ENCODE peak calls at places on chromosomes 12 and 14, in four cellular contexts. S, T, X and R are unnamed samples.

GRCh38 chr12:6538420-6539275 is 4.3 kb downstream of the GAPDH start:
- DNase-seq in S (no peak), X (no peak), T (peak), R (no peak)

GRCh38 chr12:91326043-91327027 is 143.7 kb upstream of the DCN start:
- DNase-seq in X (peak), S (peak), T (peak), R (peak)

GRCh38 chr14:97490521-97491070 is 693.4 kb downstream of the VRK1 start:
- DNase-seq in T (peak), X (no peak), S (no peak), R (no peak)

GRCh38 chr12:32843528-32844095 is 53.0 kb downstream of the PKP2 start:
- DNase-seq in X (no peak), S (no peak), T (no peak), R (no peak)

GRCh38 chr14:91417983-91418386 is 365 bp upstream of the CCDC88C start:
- DNase-seq in S (no peak), X (no peak), T (peak), R (no peak)

GRCh38 chr12:84397846-84398245 is 514.8 kb downstream of the SLC6A15 start:
- DNase-seq in X (no peak), S (no peak), T (no peak), R (no peak)

GRCh38 chr12:71548906-71549305 is 109.3 kb downstream of the LGR5 start:
- DNase-seq in S (no peak), T (no peak), X (no peak), R (no peak)

GRCh38 chr12:91332305-91332704 is 149.7 kb upstream of the DCN start:
- DNase-seq in X (no peak), T (no peak), S (no peak), R (no peak)

GRCh38 chr14:62629070-62629580 is 416.1 kb downstream of the KCNH5 start:
- DNase-seq in S (no peak), X (no peak), T (no peak), R (no peak)

GRCh38 chr12:109608796-109609195 is 35.2 kb downstream of the MVK start:
- DNase-seq in S (no peak), T (no peak), X (no peak), R (no peak)

GRCh38 chr12:89544730-89545184 is 18.9 kb upstream of the POC1B start:
- DNase-seq in X (peak), S (peak), T (peak), R (peak)

GRCh38 chr12:46549527-46550265 is 177.1 kb upstream of the SLC38A2 start:
- DNase-seq in X (no peak), T (peak), S (peak), R (no peak)

GRCh38 chr14:33951183-33951840 is 438 bp upstream of the EGLN3 start:
- DNase-seq in T (peak), S (no peak), X (no peak), R (no peak)

GRCh38 chr14:50943943-50944646 is at the start of gene PYGL:
- DNase-seq in S (peak), X (peak), T (peak), R (no peak)

GRCh38 chr12:108835860-108836634 is 21.3 kb downstream of the SSH1 start:
- DNase-seq in T (no peak), X (no peak), S (no peak), R (no peak)

GRCh38 chr12:82486524-82487235 is 128.4 kb downstream of the METTL25 start:
- DNase-seq in X (no peak), S (peak), T (no peak), R (peak)

GRCh38 chr12:26845057-26845666 is 12.2 kb upstream of the ITPR2 start:
- DNase-seq in S (peak), T (peak), X (peak), R (peak)

GRCh38 chr12:115147916-115148315 is 463.9 kb upstream of the TBX3 start:
- DNase-seq in S (no peak), X (peak), T (no peak), R (no peak)

GRCh38 chr12:45349911-45350310 is 134.0 kb downstream of the ANO6 start:
- DNase-seq in T (peak), S (no peak), X (peak), R (no peak)

GRCh38 chr12:75766263-75767160 is 255.1 kb upstream of the KRR1 start:
- DNase-seq in T (no peak), S (peak), X (peak), R (no peak)

GRCh38 chr14:71918955-71919354 is 13.3 kb upstream of the RGS6 start:
- DNase-seq in S (no peak), X (no peak), T (peak), R (no peak)

GRCh38 chr12:33649992-33650391 is 210.4 kb upstream of the SYT10 start:
- DNase-seq in S (no peak), T (no peak), X (no peak), R (no peak)

GRCh38 chr12:121781751-121782615 is 11.5 kb downstream of the RHOF start:
- DNase-seq in X (no peak), S (no peak), T (peak), R (no peak)

GRCh38 chr12:81255947-81256346 is 178.1 kb downstream of the ACSS3 start:
- DNase-seq in S (no peak), T (no peak), X (no peak), R (no peak)

GRCh38 chr12:67681145-67681778 is 32.7 kb downstream of the DYRK2 start:
- DNase-seq in S (peak), T (no peak), X (peak), R (peak)

GRCh38 chr14:35999264-35999663 is 173.1 kb downstream of the BRMS1L start:
- DNase-seq in X (no peak), S (no peak), T (peak), R (no peak)

GRCh38 chr12:57146925-57147640 is at the start of gene LRP1-AS:
- DNase-seq in T (no peak), S (no peak), X (no peak), R (no peak)

GRCh38 chr14:61397607-61398006 is 76.2 kb downstream of the PRKCH start:
- DNase-seq in X (no peak), S (no peak), T (no peak), R (no peak)

GRCh38 chr14:53610947-53611346 is 345.7 kb downstream of the BMP4 start:
- DNase-seq in S (no peak), T (no peak), X (no peak), R (no peak)

GRCh38 chr12:11922361-11922760 is 148.4 kb upstream of the BCL2L14 start:
- DNase-seq in T (no peak), S (no peak), X (no peak), R (no peak)

GRCh38 chr14:104522926-104523545 is 56.5 kb upstream of the C14orf180 start:
- DNase-seq in S (no peak), T (no peak), X (no peak), R (no peak)

GRCh38 chr14:65412881-65413738 is 580 bp downstream of the FUT8 start:
- DNase-seq in S (peak), T (peak), X (peak), R (peak)
- TF ChIP-seq CTCF in S (peak), T (no peak), X (no peak), R (no peak)

GRCh38 chr14:74238974-74239847 is at the start of gene VSX2:
- DNase-seq in T (no peak), S (no peak), X (no peak), R (no peak)
- H3K4me3 ChIP-seq in T (no peak), S (no peak), X (peak), R (no peak)

DNA sequence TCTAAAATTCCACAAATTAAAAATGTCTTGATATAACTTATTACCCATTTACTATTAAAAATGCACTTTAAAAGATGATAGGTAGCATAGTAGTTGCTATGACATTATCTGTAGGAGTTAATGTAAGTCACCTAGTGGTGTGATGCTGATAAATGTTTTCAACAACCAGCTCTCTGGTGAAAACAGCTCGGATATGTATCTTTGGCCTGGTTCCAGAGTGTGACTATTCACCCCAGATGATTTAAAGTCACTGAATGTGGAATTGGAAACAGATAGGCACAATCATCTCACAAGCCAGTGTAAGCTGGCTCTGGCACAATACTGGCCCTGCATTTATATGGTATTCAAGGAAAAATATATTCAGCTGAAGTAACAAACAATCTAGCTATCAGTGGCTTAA is 9.2 kb upstream of the CCDC196 start:
- DNase-seq in T (peak), X (peak), S (peak), R (no peak)
- TF ChIP-seq CTCF in T (no peak), X (no peak), S (no peak), R (no peak)

DNA sequence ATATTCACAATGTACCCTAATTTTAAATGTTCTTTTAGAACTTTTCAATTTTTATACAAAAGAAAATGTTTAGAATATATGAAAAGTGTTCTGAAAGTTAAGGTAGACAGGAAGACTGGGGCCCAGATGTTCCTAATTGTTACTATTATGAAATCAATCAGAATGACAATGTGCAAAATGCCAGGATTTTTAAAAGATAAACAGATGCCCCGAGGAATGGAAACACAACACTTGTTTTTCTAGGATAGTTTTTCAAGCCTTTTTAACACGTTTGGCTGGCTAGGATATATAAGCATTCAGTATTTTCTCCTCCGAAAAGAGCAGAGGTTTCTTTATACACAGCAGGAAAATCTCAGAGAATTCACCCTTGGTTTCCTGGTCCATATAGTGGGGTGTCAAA is 106.8 kb downstream of the ESR2 start:
- DNase-seq in S (no peak), X (no peak), T (no peak), R (no peak)
- H3K4me3 ChIP-seq in S (no peak), X (no peak), T (no peak), R (no peak)